ENCODE peak calls at places on chromosomes 11 and 22, in five cellular contexts. H is AG10803, Q is NCI-H1417, P is AG08395, Y is AG08396. T is an unnamed sample.

GRCh38 chr11:72812968-72813739 is 1.1 kb upstream of the ATG16L2 start:
- DNase-seq in H (peak; percentile 63), Q (no peak), P (peak; percentile 67), Y (peak; percentile 74), T (peak; percentile 91)

GRCh38 chr22:48054596-48054995 is 1292.1 kb downstream of the TBC1D22A start:
- DNase-seq in H (no peak), Q (no peak), P (no peak), Y (no peak), T (no peak)

GRCh38 chr11:2553886-2554285 is 109.1 kb downstream of the KCNQ1 start:
- DNase-seq in H (no peak), Q (no peak), P (no peak), Y (no peak), T (no peak)

GRCh38 chr11:124150684-124151083 is 32.5 kb upstream of the OR10D3 start:
- DNase-seq in H (no peak), Q (no peak), P (no peak), Y (no peak), T (no peak)

GRCh38 chr11:99934008-99934407 is 753.1 kb upstream of the ARHGAP42 start:
- DNase-seq in H (no peak), Q (no peak), P (no peak), Y (no peak), T (no peak)

GRCh38 chr22:27718186-27719032 is 83.1 kb downstream of the MN1 start:
- DNase-seq in H (peak; percentile 92), Q (no peak), P (peak; percentile 99), Y (peak; percentile 95), T (peak; percentile 8)

GRCh38 chr11:36162282-36162825 is 126.9 kb downstream of the COMMD9 start:
- DNase-seq in H (no peak), Q (no peak), P (no peak), Y (no peak), T (no peak)

GRCh38 chr11:95508219-95508880 is 277.3 kb upstream of the SESN3 start:
- DNase-seq in H (no peak), Q (no peak), P (no peak), Y (no peak), T (no peak)